ENCODE peak calls at places on chromosome 11, in seven cellular contexts. One of them, this sample, is unnamed.
A peak's percentile ranks its signal among the peaks of the same experiment; 100 is the strongest.

GRCh38 chr11:94956963-94957362 is 16.4 kb downstream of the CWC15 start:
- DNase-seq in CD8-positive, alpha-beta T cell: no peak
- DNase-seq in left cardiac atrium: no peak
- DNase-seq in NCI-H1105 treated with DMSO at 0.1 percent for 48 hours: no peak
- DNase-seq in GM03348: no peak
- DNase-seq in central memory CD4-positive, alpha-beta T cell: no peak
- DNase-seq in CD8-positive, alpha-beta memory T cell: no peak
- DNase-seq in this sample: no peak

GRCh38 chr11:129989437-129989836 is 13.2 kb downstream of the PRDM10 start:
- DNase-seq in CD8-positive, alpha-beta T cell: no peak
- DNase-seq in left cardiac atrium: no peak
- DNase-seq in NCI-H1105 treated with DMSO at 0.1 percent for 48 hours: no peak
- DNase-seq in GM03348: no peak
- DNase-seq in central memory CD4-positive, alpha-beta T cell: no peak
- DNase-seq in CD8-positive, alpha-beta memory T cell: no peak
- DNase-seq in this sample: no peak

GRCh38 chr11:8242480-8243280 is 21.0 kb downstream of the LMO1 start:
- DNase-seq in CD8-positive, alpha-beta T cell: no peak
- DNase-seq in left cardiac atrium: no peak
- DNase-seq in NCI-H1105 treated with DMSO at 0.1 percent for 48 hours: no peak
- DNase-seq in GM03348: no peak
- DNase-seq in central memory CD4-positive, alpha-beta T cell: no peak
- DNase-seq in CD8-positive, alpha-beta memory T cell: no peak
- DNase-seq in this sample: no peak

GRCh38 chr11:111269146-111269868 is 23.8 kb downstream of the POU2AF2 start:
- DNase-seq in CD8-positive, alpha-beta T cell: no peak
- DNase-seq in left cardiac atrium: no peak
- DNase-seq in NCI-H1105 treated with DMSO at 0.1 percent for 48 hours: no peak
- DNase-seq in GM03348: no peak
- DNase-seq in central memory CD4-positive, alpha-beta T cell: no peak
- DNase-seq in CD8-positive, alpha-beta memory T cell: no peak
- DNase-seq in this sample: no peak

GRCh38 chr11:73175551-73176144 is 33.5 kb upstream of the FCHSD2 start:
- DNase-seq in CD8-positive, alpha-beta T cell: no peak
- DNase-seq in left cardiac atrium: no peak
- DNase-seq in NCI-H1105 treated with DMSO at 0.1 percent for 48 hours: no peak
- DNase-seq in GM03348: no peak
- DNase-seq in central memory CD4-positive, alpha-beta T cell: no peak
- DNase-seq in CD8-positive, alpha-beta memory T cell: no peak
- DNase-seq in this sample: no peak

GRCh38 chr11:116871248-116871647 is 33.8 kb upstream of the APOA1 start:
- DNase-seq in CD8-positive, alpha-beta T cell: no peak
- DNase-seq in left cardiac atrium: peak; percentile 33
- DNase-seq in NCI-H1105 treated with DMSO at 0.1 percent for 48 hours: no peak
- DNase-seq in GM03348: peak; percentile 82
- DNase-seq in central memory CD4-positive, alpha-beta T cell: no peak
- DNase-seq in CD8-positive, alpha-beta memory T cell: no peak
- DNase-seq in this sample: no peak

GRCh38 chr11:1473011-1473628 is 13.5 kb downstream of the MOB2 start:
- DNase-seq in CD8-positive, alpha-beta T cell: no peak
- DNase-seq in left cardiac atrium: peak; percentile 8
- DNase-seq in NCI-H1105 treated with DMSO at 0.1 percent for 48 hours: no peak
- DNase-seq in GM03348: no peak
- DNase-seq in central memory CD4-positive, alpha-beta T cell: no peak
- DNase-seq in CD8-positive, alpha-beta memory T cell: no peak
- DNase-seq in this sample: no peak

GRCh38 chr11:68314203-68314885 is 2.0 kb downstream of the LRP5 start:
- DNase-seq in CD8-positive, alpha-beta T cell: no peak
- DNase-seq in left cardiac atrium: no peak
- DNase-seq in NCI-H1105 treated with DMSO at 0.1 percent for 48 hours: no peak
- DNase-seq in GM03348: no peak
- DNase-seq in central memory CD4-positive, alpha-beta T cell: no peak
- DNase-seq in CD8-positive, alpha-beta memory T cell: no peak
- DNase-seq in this sample: no peak

GRCh38 chr11:37623778-37624177 is 1025.7 kb upstream of the RAG2 start:
- DNase-seq in CD8-positive, alpha-beta T cell: no peak
- DNase-seq in left cardiac atrium: no peak
- DNase-seq in NCI-H1105 treated with DMSO at 0.1 percent for 48 hours: no peak
- DNase-seq in GM03348: no peak
- DNase-seq in central memory CD4-positive, alpha-beta T cell: no peak
- DNase-seq in CD8-positive, alpha-beta memory T cell: no peak
- DNase-seq in this sample: no peak

GRCh38 chr11:11946180-11946579 is 62.2 kb downstream of the DKK3 start:
- DNase-seq in CD8-positive, alpha-beta T cell: no peak
- DNase-seq in left cardiac atrium: no peak
- DNase-seq in NCI-H1105 treated with DMSO at 0.1 percent for 48 hours: no peak
- DNase-seq in GM03348: peak; percentile 67
- DNase-seq in central memory CD4-positive, alpha-beta T cell: no peak
- DNase-seq in CD8-positive, alpha-beta memory T cell: no peak
- DNase-seq in this sample: no peak

GRCh38 chr11:123069878-123070821 is 8.2 kb upstream of the HSPA8 start:
- DNase-seq in CD8-positive, alpha-beta T cell: no peak
- DNase-seq in left cardiac atrium: no peak
- DNase-seq in NCI-H1105 treated with DMSO at 0.1 percent for 48 hours: no peak
- DNase-seq in GM03348: no peak
- DNase-seq in central memory CD4-positive, alpha-beta T cell: peak; percentile 63
- DNase-seq in CD8-positive, alpha-beta memory T cell: peak; percentile 63
- DNase-seq in this sample: no peak

GRCh38 chr11:10778217-10778970 is 27.3 kb downstream of the CTR9 start:
- DNase-seq in CD8-positive, alpha-beta T cell: no peak
- DNase-seq in left cardiac atrium: peak; percentile 66
- DNase-seq in NCI-H1105 treated with DMSO at 0.1 percent for 48 hours: no peak
- DNase-seq in GM03348: peak; percentile 75
- DNase-seq in central memory CD4-positive, alpha-beta T cell: no peak
- DNase-seq in CD8-positive, alpha-beta memory T cell: no peak
- DNase-seq in this sample: no peak

This sample was measured in HL-60.